ENCODE peak calls at places on chromosome 15, in four cellular contexts. A, E, P and Q are unnamed samples.

GRCh38 chr15:95409924-95410323 is 920.6 kb upstream of the NR2F2 start:
- DNase-seq in A (no peak), E (no peak), P (no peak), Q (no peak)

GRCh38 chr15:61069369-61070075 is 159.6 kb downstream of the RORA start:
- DNase-seq in A (no peak), E (no peak), P (no peak), Q (no peak)

GRCh38 chr15:69679623-69680228 is 227.1 kb downstream of the RPLP1 start:
- DNase-seq in A (no peak), E (no peak), P (no peak), Q (no peak)

GRCh38 chr15:32671339-32672325 is 30.1 kb downstream of the SCG5 start:
- DNase-seq in A (no peak), E (no peak), P (no peak), Q (no peak)

GRCh38 chr15:67771201-67771600 is 54.1 kb upstream of the SKOR1 start:
- DNase-seq in A (no peak), E (no peak), P (no peak), Q (no peak)

GRCh38 chr15:90037510-90037860 is 36.4 kb downstream of the ZNF710 start:
- DNase-seq in A (no peak), E (no peak), P (no peak), Q (no peak)

GRCh38 chr15:80452166-80452565 is 48.0 kb downstream of the ARNT2 start:
- DNase-seq in A (no peak), E (no peak), P (no peak), Q (no peak)

GRCh38 chr15:70264014-70264492 is 166.3 kb upstream of the TLE3 start:
- DNase-seq in A (peak), E (no peak), P (no peak), Q (no peak)

GRCh38 chr15:87623832-87624231 is 632.7 kb downstream of the NTRK3 start:
- DNase-seq in A (no peak), E (no peak), P (no peak), Q (no peak)

GRCh38 chr15:44489464-44489863 is 47.5 kb upstream of the EIF3J start:
- DNase-seq in A (no peak), E (no peak), P (no peak), Q (no peak)

GRCh38 chr15:59434481-59434880 is 3.5 kb upstream of the FAM81A start:
- DNase-seq in A (no peak), E (no peak), P (no peak), Q (no peak)

GRCh38 chr15:56672721-56673120 is 60.6 kb downstream of the ZNF280D start:
- DNase-seq in A (no peak), E (no peak), P (no peak), Q (no peak)

GRCh38 chr15:100703671-100704070 is 101.3 kb downstream of the ASB7 start:
- DNase-seq in A (no peak), E (no peak), P (no peak), Q (no peak)

GRCh38 chr15:62469874-62470688 is 305.0 kb upstream of the C2CD4B start:
- DNase-seq in A (no peak), E (no peak), P (peak), Q (peak)

GRCh38 chr15:97759363-97759762 is 201.1 kb upstream of the ARRDC4 start:
- DNase-seq in A (no peak), E (no peak), P (no peak), Q (no peak)

GRCh38 chr15:43749690-43750345 is 3.6 kb downstream of the PDIA3 start:
- DNase-seq in A (no peak), E (no peak), P (no peak), Q (no peak)

GRCh38 chr15:68199340-68199739 is 5.8 kb downstream of the CALML4 start:
- DNase-seq in A (no peak), E (no peak), P (no peak), Q (no peak)

GRCh38 chr15:101437618-101438481 is 51.7 kb downstream of the PCSK6 start:
- DNase-seq in A (no peak), E (no peak), P (no peak), Q (no peak)

GRCh38 chr15:88604972-88605506 is 16.1 kb upstream of the AEN start:
- DNase-seq in A (no peak), E (no peak), P (no peak), Q (no peak)

GRCh38 chr15:33154366-33155166 is 39.9 kb downstream of the FMN1 start:
- DNase-seq in A (no peak), E (no peak), P (no peak), Q (peak)

GRCh38 chr15:63198752-63199250 is 9.4 kb downstream of the RAB8B start:
- DNase-seq in A (no peak), E (no peak), P (no peak), Q (no peak)

GRCh38 chr15:99435761-99436346 is 129.9 kb upstream of the MEF2A start:
- DNase-seq in A (no peak), E (no peak), P (no peak), Q (peak)

GRCh38 chr15:74402873-74403589 is 30.7 kb downstream of the SEMA7A start:
- DNase-seq in A (no peak), E (no peak), P (no peak), Q (no peak)

GRCh38 chr15:77455696-77456293 is 35.1 kb downstream of the HMG20A start:
- DNase-seq in A (no peak), E (no peak), P (no peak), Q (no peak)

GRCh38 chr15:85480923-85481322 is 100.5 kb downstream of the AKAP13 start:
- DNase-seq in A (no peak), E (no peak), P (no peak), Q (no peak)

GRCh38 chr15:71648095-71648494 is 162.3 kb upstream of the NR2E3 start:
- DNase-seq in A (no peak), E (no peak), P (no peak), Q (no peak)

GRCh38 chr15:51625236-51625635 is 2.7 kb upstream of the DMXL2 start:
- DNase-seq in A (no peak), E (no peak), P (no peak), Q (no peak)